ENCODE peak calls at places on chromosome 20, in nine cellular contexts. R is kidney epithelial cell, C is AG09309, Q is choroid plexus epithelial cell, U is astrocyte of the cerebellum, Y is lower lobe of right lung, J is GM23338, E is fibroblast of pulmonary artery, D is DND-41. T is an unnamed sample.
A peak's percentile ranks its signal among the peaks of the same experiment; 100 is the strongest.

GRCh38 chr20:60228255-60228654 is 270.0 kb downstream of the CDH26 start:
- DNase-seq in C (no peak), Q (no peak), D (peak; percentile 85), J (no peak), E (no peak), R (no peak), Y (no peak), U (no peak), T (no peak)

GRCh38 chr20:38430679-38431325 is 4.3 kb downstream of the SNHG17 start:
- DNase-seq in E (no peak), J (no peak), R (no peak), Y (no peak), Q (no peak), D (no peak), U (no peak), C (no peak), T (no peak)

GRCh38 chr20:17843246-17844132 is 125.1 kb downstream of the SNX5 start:
- DNase-seq in Q (peak; percentile 96), C (peak; percentile 89), U (peak; percentile 97), R (peak; percentile 78), J (no peak), Y (no peak), E (peak; percentile 97), D (no peak), T (peak; percentile 71)

GRCh38 chr20:25013478-25014380 is 21.2 kb upstream of the APMAP start:
- DNase-seq in Y (no peak), C (no peak), E (no peak), Q (no peak), U (no peak), J (no peak), R (no peak), D (no peak), T (peak; percentile 15)

GRCh38 chr20:44041001-44041400 is 126.3 kb downstream of the TOX2 start:
- DNase-seq in U (no peak), Y (no peak), J (peak; percentile 17), C (no peak), E (no peak), R (no peak), Q (no peak), D (no peak), T (no peak)

GRCh38 chr20:21224217-21224616 is 78.9 kb upstream of the XRN2 start:
- DNase-seq in E (no peak), J (no peak), C (no peak), D (no peak), Y (no peak), R (no peak), U (no peak), Q (no peak), T (no peak)

GRCh38 chr20:48636301-48636700 is 191.5 kb downstream of the PREX1 start:
- DNase-seq in R (no peak), E (no peak), D (no peak), U (no peak), Y (no peak), Q (no peak), C (no peak), J (no peak), T (peak; percentile 24)

GRCh38 chr20:14732996-14733395 is 395.6 kb upstream of the FLRT3 start:
- DNase-seq in E (no peak), C (no peak), Y (no peak), D (no peak), Q (no peak), J (no peak), R (no peak), U (no peak), T (no peak)

GRCh38 chr20:24631173-24631505 is 161.7 kb downstream of the SYNDIG1 start:
- DNase-seq in Y (no peak), U (no peak), D (no peak), Q (no peak), J (no peak), R (no peak), E (no peak), C (no peak), T (no peak)

GRCh38 chr20:30599990-30600389 is 657.5 kb upstream of the DEFB115 start:
- DNase-seq in Y (no peak), E (no peak), J (no peak), U (no peak), D (no peak), Q (no peak), C (no peak), R (no peak), T (no peak)

GRCh38 chr20:37564388-37565133 is 36.9 kb upstream of the BLCAP start:
- DNase-seq in Y (peak; percentile 56), Q (peak; percentile 31), C (no peak), U (no peak), E (peak; percentile 18), J (peak; percentile 83), R (no peak), D (peak; percentile 55), T (peak; percentile 24)

GRCh38 chr20:10376271-10377075 is 57.5 kb downstream of the MKKS start:
- DNase-seq in D (no peak), J (no peak), E (peak; percentile 56), Q (peak; percentile 55), C (no peak), R (peak; percentile 38), Y (no peak), U (peak; percentile 86), T (no peak)

GRCh38 chr20:17501701-17502100 is 29.5 kb downstream of the BFSP1 start:
- DNase-seq in E (no peak), U (no peak), J (no peak), C (no peak), D (no peak), Y (no peak), Q (no peak), R (no peak), T (no peak)

GRCh38 chr20:32911355-32911754 is 52.6 kb downstream of the EFCAB8 start:
- DNase-seq in Q (no peak), J (no peak), Y (peak; percentile 10), E (no peak), C (no peak), D (no peak), U (no peak), R (no peak), T (no peak)

GRCh38 chr20:45294003-45294368 is 12.7 kb upstream of the RBPJL start:
- DNase-seq in Y (no peak), U (no peak), Q (no peak), J (no peak), C (no peak), R (no peak), D (no peak), E (no peak), T (no peak)
- TF ChIP-seq CTCF in Y (peak; percentile 7), U (no peak), Q (no peak), J (no peak), C (no peak), R (no peak), D (no peak), E (no peak), T (no peak)

GRCh38 chr20:40991181-40991889 is 37.3 kb upstream of the TOP1 start:
- DNase-seq in R (no peak), Y (peak; percentile 60), Q (peak; percentile 27), E (no peak), D (peak; percentile 47), J (no peak), C (no peak), U (no peak), T (peak; percentile 41)

GRCh38 chr20:40986774-40987173 is 41.8 kb upstream of the TOP1 start:
- DNase-seq in J (no peak), E (no peak), D (no peak), U (no peak), Q (no peak), Y (no peak), R (no peak), C (no peak), T (no peak)

GRCh38 chr20:40993794-40994540 is 34.7 kb upstream of the TOP1 start:
- DNase-seq in R (no peak), C (no peak), Y (no peak), J (no peak), Q (no peak), D (no peak), E (no peak), U (no peak), T (no peak)

GRCh38 chr20:40992349-40993113 is 36.1 kb upstream of the TOP1 start:
- DNase-seq in C (no peak), D (no peak), R (no peak), J (no peak), Y (no peak), Q (no peak), U (no peak), E (no peak), T (no peak)

GRCh38 chr20:40990542-40991120 is 38.0 kb upstream of the TOP1 start:
- DNase-seq in R (peak; percentile 51), E (peak; percentile 92), U (peak; percentile 81), Q (peak; percentile 95), D (peak; percentile 73), Y (peak; percentile 82), J (peak; percentile 94), C (peak; percentile 62), T (peak; percentile 80)
- H3K4me3 ChIP-seq in R (no peak overlapping the region), E (no peak overlapping the region), U (no peak overlapping the region), Q (no peak overlapping the region), D (no peak overlapping the region), Y (no peak overlapping the region), J (no peak overlapping the region), C (no peak overlapping the region), T (no peak overlapping the region)

GRCh38 chr20:5789827-5790226 is 39.6 kb downstream of the SHLD1 start:
- DNase-seq in R (no peak), C (no peak), Y (peak; percentile 47), U (no peak), Q (no peak), E (no peak), J (no peak), D (no peak), T (no peak)

GRCh38 chr20:5788385-5788895 is 38.2 kb downstream of the SHLD1 start:
- DNase-seq in J (peak; percentile 95), E (peak; percentile 96), D (peak; percentile 80), Y (peak; percentile 75), Q (peak; percentile 96), C (peak; percentile 67), R (peak; percentile 56), U (peak; percentile 83), T (peak; percentile 80)

GRCh38 chr20:5784735-5785134 is 34.5 kb downstream of the SHLD1 start:
- DNase-seq in E (no peak), J (no peak), U (no peak), C (no peak), D (no peak), Y (peak; percentile 73), Q (no peak), R (no peak), T (no peak)

GRCh38 chr20:5785146-5785545 is 34.9 kb downstream of the SHLD1 start:
- DNase-seq in R (no peak), Q (no peak), Y (no peak), U (no peak), E (no peak), J (no peak), D (no peak), C (no peak), T (no peak)

GRCh38 chr20:5786930-5787826 is 37.0 kb downstream of the SHLD1 start:
- DNase-seq in R (no peak), E (peak; percentile 75), D (no peak), J (peak; percentile 20), C (no peak), Y (no peak), Q (peak; percentile 86), U (peak; percentile 71), T (no peak)
- TF ChIP-seq CTCF in R (no peak), E (peak; percentile 1), D (no peak), J (no peak), C (no peak), Y (no peak), Q (no peak), U (no peak), T (no peak)

DNA sequence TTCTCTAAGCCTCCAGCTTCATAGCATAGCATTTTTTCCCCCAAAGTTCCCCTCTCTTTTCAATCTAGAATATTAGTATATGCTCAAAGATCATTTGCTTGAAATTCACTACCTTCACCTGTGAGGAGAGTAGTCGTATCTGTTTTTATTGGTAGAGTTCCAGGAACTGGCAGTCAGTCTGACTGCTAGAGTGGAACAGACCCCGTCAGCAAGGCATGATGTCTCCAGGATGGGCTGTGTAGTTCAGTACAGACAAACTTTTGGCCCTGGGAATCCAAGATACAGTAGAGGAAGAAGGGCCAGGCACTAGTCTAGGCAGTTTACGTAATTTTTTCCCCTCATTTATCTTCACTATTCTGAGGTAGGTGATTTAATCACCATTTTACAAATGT is 29.1 kb downstream of the RALY start:
- DNase-seq in C (no peak), Q (no peak), J (no peak), E (no peak), R (peak; percentile 19), Y (no peak), U (no peak), D (no peak), T (no peak)
- H3K4me3 ChIP-seq in C (no peak overlapping the region), Q (no peak overlapping the region), J (no peak overlapping the region), E (no peak overlapping the region), R (no peak overlapping the region), Y (no peak overlapping the region), U (no peak overlapping the region), D (no peak overlapping the region), T (no peak overlapping the region)

T was measured in heart left ventricle.